ENCODE peak calls at places on chromosomes 2 and 18, in six cellular contexts. P is tibial nerve; H is naive thymus-derived CD4-positive, alpha-beta T cell; R is uterus; Y is effector memory CD4-positive, alpha-beta T cell; F is MM.1S. G is an unnamed sample.

GRCh38 chr2:65722028-65722427 is 289.6 kb upstream of the SPRED2 start:
- DNase-seq in P (peak; percentile 13), H (no peak), R (peak; percentile 61), Y (no peak), F (no peak), G (no peak)

GRCh38 chr2:96604104-96604503 is 34.0 kb downstream of the KANSL3 start:
- DNase-seq in P (no peak), H (no peak), R (no peak), Y (no peak), F (no peak), G (no peak)

GRCh38 chr2:223779877-223780276 is 57.5 kb downstream of the AP1S3 start:
- DNase-seq in P (no peak), H (peak; percentile 32), R (no peak), Y (peak; percentile 2), F (peak; percentile 58), G (peak; percentile 61)

GRCh38 chr2:109663721-109664120 is 49.6 kb downstream of the SOWAHC start:
- DNase-seq in P (no peak), H (no peak), R (peak; percentile 50), Y (no peak), F (no peak), G (no peak)

GRCh38 chr2:127664895-127665225 is 10.5 kb downstream of the LIMS2 start:
- DNase-seq in P (no peak), H (no peak), R (no peak), Y (no peak), F (no peak), G (no peak)

GRCh38 chr2:127226520-127227263 is 6.6 kb upstream of the CYP27C1 start:
- DNase-seq in P (no peak), H (no peak), R (no peak), Y (no peak), F (no peak), G (no peak)

GRCh38 chr2:240121675-240122074 is 14.4 kb downstream of the COPS9 start:
- DNase-seq in P (no peak), H (no peak), R (no peak), Y (no peak), F (no peak), G (no peak)

GRCh38 chr2:134536312-134536711 is 182.5 kb downstream of the TMEM163 start:
- DNase-seq in P (no peak), H (no peak), R (no peak), Y (no peak), F (no peak), G (no peak)

GRCh38 chr2:121505005-121505404 is 25.7 kb upstream of the RNU4ATAC start:
- DNase-seq in P (no peak), H (no peak), R (no peak), Y (no peak), F (no peak), G (no peak)

GRCh38 chr2:173446722-173447121 is 92.0 kb downstream of the CDCA7 start:
- DNase-seq in P (no peak), H (no peak), R (no peak), Y (no peak), F (no peak), G (no peak)

GRCh38 chr2:33405180-33406105 is 71.0 kb upstream of the RASGRP3 start:
- DNase-seq in P (no peak), H (no peak), R (no peak), Y (no peak), F (no peak), G (no peak)

GRCh38 chr18:73693091-73693490 is 454.5 kb downstream of the FBXO15 start:
- DNase-seq in P (no peak), H (no peak), R (no peak), Y (no peak), F (no peak), G (no peak)

GRCh38 chr2:66534461-66534860 is 99.5 kb downstream of the MEIS1 start:
- DNase-seq in P (no peak), H (no peak), R (no peak), Y (no peak), F (no peak), G (no peak)

GRCh38 chr2:81576713-81577112 is 1272.2 kb upstream of the LRRTM1 start:
- DNase-seq in P (no peak), H (no peak), R (no peak), Y (no peak), F (no peak), G (no peak)

GRCh38 chr2:231701456-231702373 is 6.6 kb upstream of the PTMA start:
- DNase-seq in P (no peak), H (no peak), R (peak; percentile 74), Y (no peak), F (no peak), G (no peak)

GRCh38 chr2:198525196-198525595 is 720.8 kb downstream of the PLCL1 start:
- DNase-seq in P (no peak), H (no peak), R (no peak), Y (no peak), F (no peak), G (no peak)

GRCh38 chr18:62334110-62334509 is 9.0 kb downstream of the TNFRSF11A start:
- DNase-seq in P (no peak), H (no peak), R (no peak), Y (no peak), F (no peak), G (no peak)

DNA sequence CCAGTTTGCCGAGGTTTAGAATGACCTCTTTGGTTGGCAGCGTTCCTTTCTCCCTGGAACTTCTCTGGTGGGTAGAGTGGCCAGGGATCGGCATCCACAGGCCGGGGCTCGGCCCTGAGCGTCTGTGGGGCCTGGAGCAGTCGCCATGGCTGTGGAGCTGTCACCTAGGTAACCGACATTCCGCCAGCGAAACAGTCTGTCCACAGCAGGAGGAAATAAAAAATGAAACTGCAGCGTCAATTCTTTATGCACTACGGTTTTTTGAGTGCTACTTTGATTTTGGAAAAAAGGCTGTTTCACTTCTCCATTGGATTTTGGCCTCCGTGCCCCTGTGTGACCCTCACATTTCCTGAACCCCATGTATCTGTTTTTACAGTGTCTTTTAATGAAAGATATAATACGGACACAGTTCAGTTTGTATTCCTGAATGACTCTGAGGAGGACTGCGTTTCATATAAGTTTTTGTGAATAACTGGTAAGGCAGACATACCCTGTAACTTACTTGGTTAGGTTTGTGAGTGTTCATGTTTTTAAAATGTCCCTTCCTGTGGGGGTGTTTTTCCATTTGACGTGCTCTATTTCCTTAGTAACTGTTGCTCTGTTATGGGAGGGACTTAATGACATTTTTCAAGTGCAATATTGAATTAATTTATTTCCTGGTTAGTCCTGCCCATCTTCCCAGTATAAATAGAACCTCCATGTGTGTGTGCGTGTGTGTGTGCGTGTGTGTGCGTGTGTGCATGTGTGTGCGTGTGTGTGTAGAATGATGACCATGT is 163.5 kb downstream of the LDLRAD4 start:
- DNase-seq in P (peak; percentile 27), H (peak; percentile 85), R (peak; percentile 73), Y (peak; percentile 23), F (peak; percentile 54), G (no peak)
- H3K4me3 ChIP-seq in P (peak overlapping the region; percentile 34), H (peak overlapping the region; percentile 57), R (peak overlapping the region; percentile 15), Y (peak overlapping the region; percentile 49), F (peak overlapping the region; percentile 50), G (no peak overlapping the region)

GRCh38 chr2:157837851-157838441 is 38.2 kb downstream of the ACVR1 start:
- DNase-seq in P (no peak), H (no peak), R (no peak), Y (no peak), F (no peak), G (no peak)
- H3K4me3 ChIP-seq in P (peak overlapping the region; percentile 19), H (no peak overlapping the region), R (no peak overlapping the region), Y (no peak overlapping the region), F (no peak overlapping the region), G (no peak overlapping the region)

DNA sequence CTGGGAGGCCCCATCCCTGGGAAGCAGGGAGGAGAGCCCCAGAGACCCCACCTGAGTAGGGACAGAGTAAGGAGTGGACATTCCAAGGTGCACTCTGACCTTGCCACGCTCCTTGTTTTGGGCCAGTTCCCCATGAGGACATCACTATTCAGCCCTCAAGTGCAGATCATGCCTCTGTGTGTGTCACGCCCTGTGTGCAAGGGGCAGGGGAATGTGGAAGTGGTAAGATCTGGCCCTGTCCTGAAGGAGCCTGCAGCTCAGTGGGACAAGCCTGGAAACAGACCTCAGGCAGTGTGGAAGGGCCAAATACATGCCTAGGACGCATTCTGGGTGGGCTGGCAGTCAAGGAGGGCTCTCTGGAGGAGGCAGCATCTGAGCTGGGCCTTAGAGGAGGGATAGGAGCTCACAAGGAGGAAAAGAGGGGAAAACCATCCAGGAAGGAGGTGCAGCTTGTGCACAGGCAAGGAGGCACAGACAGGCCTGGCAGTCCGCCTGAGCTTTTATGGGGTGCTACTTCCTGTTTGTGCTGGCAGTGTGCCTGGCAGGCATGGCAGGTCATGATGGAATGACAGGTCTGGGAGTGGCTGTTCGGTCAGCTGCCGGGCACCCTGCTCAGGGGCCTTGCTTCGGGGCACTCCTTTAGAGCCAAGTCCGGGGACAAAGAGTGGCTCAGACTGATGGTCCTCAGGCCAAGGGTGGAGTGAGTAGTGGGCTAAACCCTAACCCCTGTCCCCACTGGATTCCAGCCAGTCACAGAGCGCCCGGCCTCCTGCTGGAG is 3.3 kb downstream of the KLHL30 start:
- DNase-seq in P (no peak), H (no peak), R (no peak), Y (no peak), F (no peak), G (no peak)
- H3K4me3 ChIP-seq in P (no peak overlapping the region), H (no peak overlapping the region), R (no peak overlapping the region), Y (no peak overlapping the region), F (no peak overlapping the region), G (no peak overlapping the region)

GRCh38 chr2:187876554-187876953 is 322.3 kb upstream of the TFPI start:
- DNase-seq in P (no peak), H (no peak), R (no peak), Y (no peak), F (no peak), G (no peak)
- H3K4me3 ChIP-seq in P (no peak overlapping the region), H (no peak overlapping the region), R (no peak overlapping the region), Y (no peak overlapping the region), F (no peak overlapping the region), G (no peak overlapping the region)

DNA sequence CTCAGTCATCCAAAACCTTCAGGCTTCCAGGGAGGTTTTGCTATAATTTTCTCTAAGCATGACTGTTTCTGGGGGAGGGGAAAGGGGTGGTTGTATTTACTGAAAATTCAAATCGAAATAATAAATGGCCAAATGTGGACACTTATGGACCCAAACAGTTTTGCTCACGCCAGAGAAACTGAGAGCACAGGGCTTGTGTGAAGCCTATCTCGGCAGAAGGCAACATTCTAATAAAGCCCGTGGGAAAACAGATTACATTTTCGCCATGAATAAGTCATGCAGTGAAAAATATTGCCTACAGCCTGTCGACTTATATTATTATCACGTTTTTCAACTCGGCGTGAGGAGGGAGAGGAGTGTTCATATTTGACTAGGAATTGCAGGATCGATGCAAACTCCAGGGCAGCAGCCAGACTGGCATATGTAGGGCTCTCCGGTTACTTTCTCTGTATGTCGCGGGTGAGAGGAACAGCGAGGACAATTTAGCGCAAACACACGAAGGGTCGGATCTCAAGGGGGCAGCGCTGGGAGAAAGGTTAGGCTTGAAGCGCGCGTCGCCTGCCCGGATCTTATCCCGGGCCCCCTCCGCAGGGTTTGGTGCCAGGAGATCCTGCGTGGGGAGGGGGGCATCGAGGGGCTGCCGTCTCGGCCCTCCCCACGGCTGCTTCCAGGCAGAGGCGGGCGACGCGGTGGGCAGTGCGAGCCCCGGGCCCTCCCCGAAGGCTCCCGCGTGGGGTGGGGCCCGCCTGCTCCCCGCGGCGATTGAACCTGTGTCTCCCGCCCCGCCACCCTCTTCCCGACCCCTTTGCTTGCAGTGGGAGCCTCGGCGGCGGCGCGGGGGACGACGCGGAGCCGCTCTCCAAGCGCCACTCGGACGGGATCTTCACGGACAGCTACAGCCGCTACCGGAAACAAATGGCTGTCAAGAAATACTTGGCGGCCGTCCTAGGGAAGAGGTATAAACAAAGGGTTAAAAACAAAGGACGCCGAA is 4.3 kb downstream of the ADCYAP1 start:
- DNase-seq in P (no peak), H (no peak), R (no peak), Y (no peak), F (no peak), G (no peak)
- H3K4me3 ChIP-seq in P (peak overlapping the region; percentile 22), H (peak overlapping the region; percentile 45), R (no peak overlapping the region), Y (peak overlapping the region; percentile 45), F (no peak overlapping the region), G (peak overlapping the region; percentile 80)

GRCh38 chr2:218285604-218286003 is 6.7 kb downstream of the TMBIM1 start:
- DNase-seq in P (no peak), H (no peak), R (peak; percentile 50), Y (no peak), F (no peak), G (no peak)
- H3K4me3 ChIP-seq in P (peak overlapping the region; percentile 50), H (peak overlapping the region; percentile 66), R (no peak overlapping the region), Y (peak overlapping the region; percentile 45), F (peak overlapping the region; percentile 70), G (no peak overlapping the region)